ENCODE peak calls at places on chromosomes 11 and 22, in four cellular contexts. D is Right ventricle myocardium superior, I is cardiac muscle cell, L is ACHN. R is an unnamed sample.

GRCh38 chr11:130480721-130481140 is 32.3 kb downstream of the ADAMTS15 start:
- DNase-seq in D (no peak), I (no peak), L (no peak), R (no peak)

GRCh38 chr11:17498058-17498457 is 21.4 kb upstream of the ABCC8 start:
- DNase-seq in D (peak), I (no peak), L (no peak), R (no peak)

GRCh38 chr11:30463266-30463665 is 122.9 kb downstream of the MPPED2 start:
- DNase-seq in D (no peak), I (no peak), L (no peak), R (no peak)

GRCh38 chr11:85164743-85165142 is 462.4 kb downstream of the DLG2 start:
- DNase-seq in D (no peak), I (no peak), L (no peak), R (no peak)

GRCh38 chr11:64459016-64459415 is 100.1 kb downstream of the RPS6KA4 start:
- DNase-seq in D (no peak), I (no peak), L (no peak), R (no peak)

GRCh38 chr22:39731881-39732555 is 161.5 kb downstream of the CACNA1I start:
- DNase-seq in D (no peak), I (no peak), L (no peak), R (no peak)

GRCh38 chr22:28000361-28000760 is 81.3 kb upstream of the PITPNB start:
- DNase-seq in D (peak), I (no peak), L (no peak), R (no peak)

GRCh38 chr11:64095949-64096348 is 60.2 kb downstream of the FLRT1 start:
- DNase-seq in D (no peak), I (peak), L (no peak), R (no peak)

GRCh38 chr11:102390667-102391449 is 43.8 kb downstream of the BIRC2 start:
- DNase-seq in D (peak), I (peak), L (peak), R (peak)

GRCh38 chr11:114774599-114775365 is 96.5 kb downstream of the NXPE2 start:
- DNase-seq in D (no peak), I (peak), L (peak), R (peak)

GRCh38 chr11:24679686-24680318 is 182.9 kb downstream of the LUZP2 start:
- DNase-seq in D (no peak), I (no peak), L (no peak), R (no peak)

GRCh38 chr11:117657801-117658200 is 139.2 kb downstream of the DSCAML1 start:
- DNase-seq in D (peak), I (no peak), L (no peak), R (no peak)

GRCh38 chr22:38724926-38725571 is 19.3 kb downstream of the GTPBP1 start:
- DNase-seq in D (no peak), I (peak), L (peak), R (peak)

GRCh38 chr11:20162340-20162739 is 2.1 kb upstream of the DBX1 start:
- DNase-seq in D (no peak), I (no peak), L (no peak), R (no peak)

GRCh38 chr11:70734379-70734778 is 336.1 kb downstream of the CTTN start:
- DNase-seq in D (no peak), I (no peak), L (no peak), R (no peak)

GRCh38 chr11:96426356-96427103 is 36.7 kb downstream of the JRKL start:
- DNase-seq in D (no peak), I (peak), L (peak), R (peak)

GRCh38 chr22:34902335-34902734 is 163.6 kb upstream of the ISX start:
- DNase-seq in D (no peak), I (no peak), L (no peak), R (no peak)

GRCh38 chr11:30911247-30911646 is 325.1 kb upstream of the MPPED2 start:
- DNase-seq in D (no peak), I (peak), L (no peak), R (no peak)

GRCh38 chr11:69459848-69460539 is 21.5 kb upstream of the LINC01488 start:
- DNase-seq in D (no peak), I (no peak), L (no peak), R (no peak)

GRCh38 chr11:2768471-2769408 is 68.9 kb upstream of the KCNQ1OT1 start:
- DNase-seq in D (peak), I (no peak), L (peak), R (peak)

GRCh38 chr22:37182949-37183245 is 5.2 kb downstream of the C1QTNF6 start:
- DNase-seq in D (no peak), I (no peak), L (no peak), R (no peak)

GRCh38 chr11:123580557-123581275 is 73.7 kb downstream of the SCN3B start:
- DNase-seq in D (peak), I (peak), L (peak), R (peak)

GRCh38 chr11:11975201-11976092 is 33.0 kb downstream of the DKK3 start:
- DNase-seq in D (no peak), I (no peak), L (no peak), R (no peak)

GRCh38 chr22:42169055-42169469 is 38.5 kb upstream of the CYP2D6 start:
- DNase-seq in D (peak), I (peak), L (peak), R (peak)

GRCh38 chr11:100404907-100405306 is 282.2 kb upstream of the ARHGAP42 start:
- DNase-seq in D (no peak), I (no peak), L (no peak), R (no peak)

GRCh38 chr22:44026630-44027511 is 2.8 kb downstream of the PARVB start:
- DNase-seq in D (peak), I (no peak), L (no peak), R (no peak)

GRCh38 chr11:47333886-47334443 is 18.5 kb downstream of the MYBPC3 start:
- DNase-seq in D (no peak), I (no peak), L (no peak), R (no peak)

GRCh38 chr11:8649361-8649760 is 33.1 kb downstream of the TRIM66 start:
- DNase-seq in D (no peak), I (no peak), L (peak), R (peak)

GRCh38 chr11:73308003-73308962 is at the start of gene ARHGEF17:
- DNase-seq in D (peak), I (peak), L (peak), R (peak)

GRCh38 chr11:19307498-19307897 is 66.8 kb upstream of the E2F8 start:
- DNase-seq in D (no peak), I (no peak), L (no peak), R (no peak)

GRCh38 chr11:75386912-75387311 is 12.4 kb upstream of the RPS3 start:
- DNase-seq in D (no peak), I (no peak), L (no peak), R (no peak)

GRCh38 chr11:12090761-12091261 is 19.6 kb upstream of the MICAL2 start:
- DNase-seq in D (no peak), I (no peak), L (no peak), R (peak)

GRCh38 chr11:98036810-98037209 is 983.9 kb upstream of the CNTN5 start:
- DNase-seq in D (peak), I (no peak), L (no peak), R (no peak)

GRCh38 chr22:42282943-42283287 is 12.5 kb upstream of the TCF20 start:
- DNase-seq in D (no peak), I (no peak), L (no peak), R (no peak)

GRCh38 chr11:61541568-61541967 is 33.0 kb downstream of the LRRC10B start:
- DNase-seq in D (no peak), I (no peak), L (no peak), R (no peak)

GRCh38 chr11:109934151-109934550 is 159.0 kb upstream of the ZC3H12C start:
- DNase-seq in D (no peak), I (no peak), L (no peak), R (no peak)

GRCh38 chr11:28108909-28109308 is 721 bp downstream of the METTL15 start:
- DNase-seq in D (no peak), I (no peak), L (no peak), R (no peak)

R was measured in RCC 7860.